ENCODE peak calls at places on chromosome 20, in ten cellular contexts. F is tibial nerve, N is sigmoid colon, R is neuronal stem cell, U is A549, V is brain microvascular endothelial cell, A is fibroblast of lung, K is heart right ventricle, L is Karpas-422, B is lung. Y is an unnamed sample.
A peak's percentile ranks its signal among the peaks of the same experiment; 100 is the strongest.

GRCh38 chr20:42649716-42650115 is 540.0 kb downstream of the PTPRT start:
- DNase-seq in L (peak; percentile 70), R (no peak), A (no peak), V (no peak), F (no peak), K (no peak), N (no peak), U (no peak), B (no peak), Y (no peak)

GRCh38 chr20:25309395-25310267 is 61.7 kb downstream of the PYGB start:
- DNase-seq in U (peak; percentile 96), N (peak; percentile 84), V (peak; percentile 87), A (peak; percentile 79), F (peak; percentile 47), K (no peak), R (no peak), B (no peak), L (no peak), Y (no peak)

GRCh38 chr20:42792052-42792451 is 397.7 kb downstream of the PTPRT start:
- DNase-seq in K (no peak), V (no peak), L (no peak), U (no peak), R (no peak), A (no peak), N (no peak), F (no peak), B (no peak), Y (no peak)

GRCh38 chr20:37518606-37519507 is 2.2 kb upstream of the NNAT start:
- DNase-seq in N (peak; percentile 91), R (no peak), A (no peak), F (no peak), U (no peak), L (no peak), B (no peak), K (peak; percentile 70), V (no peak), Y (no peak)

GRCh38 chr20:10675456-10675848 is 1.7 kb upstream of the JAG1 start:
- DNase-seq in K (no peak), A (no peak), N (no peak), U (no peak), F (no peak), B (no peak), R (no peak), V (no peak), L (no peak), Y (no peak)

GRCh38 chr20:48731581-48731980 is 96.2 kb downstream of the PREX1 start:
- DNase-seq in K (no peak), R (no peak), L (no peak), U (no peak), V (no peak), B (no peak), N (no peak), A (no peak), F (no peak), Y (no peak)

GRCh38 chr20:10761232-10761631 is 87.4 kb upstream of the JAG1 start:
- DNase-seq in V (peak; percentile 96), B (no peak), R (no peak), K (no peak), N (no peak), A (peak; percentile 99), L (no peak), F (no peak), U (no peak), Y (no peak)

GRCh38 chr20:1423625-1424106 is 30.8 kb upstream of the FKBP1A start:
- DNase-seq in A (peak; percentile 83), B (peak; percentile 51), U (peak; percentile 78), N (no peak), R (peak; percentile 54), K (no peak), V (peak; percentile 78), L (peak; percentile 63), F (no peak), Y (peak; percentile 67)

GRCh38 chr20:47642624-47643023 is 140.9 kb downstream of the NCOA3 start:
- DNase-seq in K (no peak), R (no peak), N (no peak), A (no peak), V (no peak), F (no peak), U (peak; percentile 76), B (no peak), L (no peak), Y (no peak)

GRCh38 chr20:32050851-32051556 is 1.0 kb upstream of the HCK start:
- DNase-seq in F (no peak), V (no peak), A (no peak), R (no peak), U (no peak), B (peak; percentile 68), K (peak; percentile 39), L (no peak), N (peak; percentile 72), Y (peak; percentile 43)

GRCh38 chr20:4100679-4101078 is 85.3 kb upstream of the RNF24 start:
- DNase-seq in U (no peak), A (peak; percentile 44), F (no peak), V (no peak), L (no peak), N (no peak), B (no peak), K (no peak), R (no peak), Y (no peak)

GRCh38 chr20:1526896-1527295 is 30.6 kb downstream of the SIRPD start:
- DNase-seq in A (no peak), B (no peak), V (no peak), R (no peak), L (no peak), U (no peak), F (no peak), K (no peak), N (no peak), Y (no peak)

GRCh38 chr20:2865101-2865500 is 8.2 kb upstream of the PTPRA start:
- DNase-seq in B (no peak), K (no peak), V (no peak), A (no peak), U (no peak), N (no peak), L (no peak), R (no peak), F (no peak), Y (no peak)

GRCh38 chr20:2867081-2867860 is 6.0 kb upstream of the PTPRA start:
- DNase-seq in V (no peak), N (no peak), F (no peak), K (no peak), L (no peak), R (no peak), B (no peak), A (no peak), U (no peak), Y (no peak)

GRCh38 chr20:2866236-2866635 is 7.0 kb upstream of the PTPRA start:
- DNase-seq in A (no peak), N (no peak), R (no peak), U (no peak), K (no peak), L (no peak), F (no peak), B (no peak), V (no peak), Y (no peak)

GRCh38 chr20:2864626-2865025 is 8.7 kb upstream of the PTPRA start:
- DNase-seq in A (no peak), B (no peak), U (no peak), N (no peak), V (no peak), R (no peak), K (no peak), F (no peak), L (no peak), Y (no peak)

DNA sequence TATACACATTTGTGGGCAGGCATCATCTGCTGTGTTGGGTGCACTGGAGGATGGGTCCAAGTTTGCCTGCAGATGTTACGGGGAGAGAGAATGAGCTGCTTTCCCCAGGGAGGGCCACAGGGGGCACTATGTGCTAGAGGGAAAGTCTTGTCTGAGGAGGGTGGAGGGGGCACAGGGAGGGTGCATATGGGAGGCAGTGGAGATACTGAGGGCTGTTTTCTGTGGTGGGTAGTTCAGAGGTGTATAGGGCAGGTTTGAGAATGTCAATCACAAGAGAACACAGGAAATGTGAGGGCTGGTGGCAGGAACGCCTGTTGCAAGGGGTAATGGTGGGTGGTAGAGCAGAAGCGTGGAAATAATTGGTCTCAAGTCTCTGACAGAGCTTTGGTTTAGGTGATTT is 7.7 kb upstream of the PTPRA start:
- DNase-seq in F (no peak), K (no peak), A (no peak), U (no peak), B (no peak), V (no peak), N (no peak), L (peak; percentile 60), R (no peak), Y (no peak)
- H3K27ac ChIP-seq in F (no peak overlapping the region), K (no peak overlapping the region), A (no peak overlapping the region), U (no peak overlapping the region), B (no peak overlapping the region), V (no peak overlapping the region), N (no peak overlapping the region), L (no peak overlapping the region), R (no peak overlapping the region), Y (no peak overlapping the region)

GRCh38 chr20:5197270-5197827 is 70.5 kb downstream of the CDS2 start:
- DNase-seq in N (no peak), R (no peak), U (no peak), A (no peak), B (no peak), K (no peak), V (no peak), F (no peak), L (no peak), Y (no peak)
- H3K27ac ChIP-seq in N (no peak overlapping the region), R (no peak overlapping the region), U (no peak overlapping the region), A (no peak overlapping the region), B (no peak overlapping the region), K (peak overlapping the region; percentile 81), V (no peak overlapping the region), F (no peak overlapping the region), L (no peak overlapping the region), Y (no peak overlapping the region)

DNA sequence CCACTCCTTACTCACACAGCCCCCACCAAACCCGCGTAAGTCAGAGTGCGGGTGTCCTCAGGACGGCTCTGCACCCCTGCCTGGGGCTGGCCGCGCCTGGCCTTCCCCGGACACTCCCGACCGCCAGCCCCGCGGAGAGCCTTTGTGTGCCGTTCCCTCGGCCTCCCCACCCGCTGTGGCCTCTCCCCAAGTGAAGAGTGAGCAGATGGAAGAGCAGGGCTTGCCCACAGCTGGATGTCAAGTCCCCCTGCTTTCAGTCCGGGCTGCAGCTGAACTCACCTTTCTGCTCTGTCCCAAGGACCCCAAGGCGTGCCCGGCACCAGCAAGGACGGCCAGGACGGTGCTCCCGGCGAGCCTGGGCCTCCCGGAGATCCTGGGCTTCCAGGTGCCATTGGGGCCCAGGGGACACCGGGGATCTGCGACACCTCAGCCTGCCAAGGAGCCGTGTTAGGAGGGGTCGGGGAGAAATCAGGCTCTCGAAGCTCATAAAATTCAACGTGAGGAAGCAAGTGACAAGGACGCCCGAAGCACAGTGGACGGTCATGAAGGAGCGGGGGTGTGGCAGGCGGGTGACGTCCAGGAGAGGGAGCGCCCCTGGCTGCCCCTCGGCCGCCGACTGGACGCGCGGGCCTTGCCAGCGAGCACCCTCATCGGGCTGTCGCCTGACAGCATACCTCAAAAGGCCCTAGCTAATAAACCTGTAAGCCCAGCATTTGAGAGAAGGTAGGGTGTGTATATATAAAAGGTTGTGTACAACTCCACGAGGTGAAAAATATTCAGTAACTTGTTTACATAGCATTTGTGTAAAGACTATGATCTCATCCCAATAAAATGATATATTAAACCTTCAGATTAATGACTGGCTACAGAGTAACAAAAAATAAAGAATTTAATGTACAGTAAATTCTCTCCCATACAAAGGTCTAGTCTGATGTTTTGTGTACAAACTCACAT is 21.1 kb downstream of the TCFL5 start:
- DNase-seq in U (no peak), K (no peak), R (no peak), F (no peak), N (no peak), B (no peak), V (no peak), A (no peak), L (no peak), Y (no peak)
- H3K27ac ChIP-seq in U (no peak overlapping the region), K (no peak overlapping the region), R (no peak overlapping the region), F (no peak overlapping the region), N (no peak overlapping the region), B (no peak overlapping the region), V (no peak overlapping the region), A (no peak overlapping the region), L (peak overlapping the region; percentile 30), Y (no peak overlapping the region)

GRCh38 chr20:54622338-54623280 is 147.2 kb downstream of the DOK5 start:
- DNase-seq in B (no peak), V (peak; percentile 4), K (no peak), U (no peak), L (no peak), R (no peak), F (peak; percentile 17), N (no peak), A (peak; percentile 65), Y (no peak)
- H3K27ac ChIP-seq in B (no peak overlapping the region), V (no peak overlapping the region), K (no peak overlapping the region), U (no peak overlapping the region), L (no peak overlapping the region), R (no peak overlapping the region), F (no peak overlapping the region), N (no peak overlapping the region), A (no peak overlapping the region), Y (no peak overlapping the region)

Y was measured in Peyer's patch.